ENCODE peak calls at places on chromosomes 12 and 14, in six cellular contexts. D, Q, U, Y, G and A are unnamed samples.

GRCh38 chr14:99524804-99525698 is 43.8 kb downstream of the CCNK start:
- DNase-seq in Y (no peak), Q (no peak), G (peak; percentile 60), U (no peak), D (peak; percentile 38), A (peak; percentile 10)

GRCh38 chr14:49620182-49621113 is at the start of the genes MGAT2 and RPL36AL:
- DNase-seq in Q (peak; percentile 97), U (peak; percentile 99), D (peak; percentile 99), G (peak; percentile 98), Y (peak; percentile 92), A (peak; percentile 99)

GRCh38 chr12:57515934-57516541 is 4.3 kb downstream of the DDIT3 start:
- DNase-seq in G (no peak), Y (no peak), U (no peak), D (no peak), Q (no peak), A (no peak)

GRCh38 chr12:66269142-66269541 is 33.2 kb upstream of the HELB start:
- DNase-seq in D (no peak), U (no peak), Q (no peak), Y (no peak), G (no peak), A (no peak)

GRCh38 chr12:49389092-49389703 is 21.9 kb downstream of the SPATS2 start:
- DNase-seq in Q (peak; percentile 41), G (peak; percentile 28), Y (no peak), U (no peak), D (peak; percentile 21), A (peak; percentile 64)

GRCh38 chr12:64497484-64497883 is 45.6 kb downstream of the TBK1 start:
- DNase-seq in D (no peak), Y (no peak), Q (no peak), U (no peak), G (no peak), A (no peak)

GRCh38 chr12:94206886-94207285 is 58.5 kb downstream of the PLXNC1 start:
- DNase-seq in U (no peak), G (no peak), D (no peak), Y (no peak), Q (no peak), A (no peak)

GRCh38 chr12:70920251-70920851 is at the start of gene PTPRR:
- DNase-seq in D (no peak), U (no peak), Y (no peak), G (no peak), Q (peak; percentile 45), A (no peak)

GRCh38 chr12:109378579-109378978 is 30.9 kb downstream of the MYO1H start:
- DNase-seq in D (no peak), G (no peak), Q (no peak), U (no peak), Y (no peak), A (no peak)

GRCh38 chr14:101200008-101200649 is 296.6 kb upstream of the RTL1 start:
- DNase-seq in Y (no peak), Q (no peak), U (peak; percentile 19), G (no peak), D (no peak), A (no peak)

GRCh38 chr14:101110729-101111619 is 207.5 kb upstream of the RTL1 start:
- DNase-seq in G (peak; percentile 11), U (peak; percentile 45), Q (no peak), D (no peak), Y (no peak), A (peak; percentile 6)

GRCh38 chr12:8482446-8483080 is 26.8 kb downstream of the CLEC6A start:
- DNase-seq in Y (no peak), Q (no peak), G (no peak), D (no peak), U (no peak), A (no peak)

GRCh38 chr12:6613015-6613775 is 6.0 kb upstream of the CHD4 start:
- DNase-seq in G (peak; percentile 79), Q (peak; percentile 77), Y (peak; percentile 71), D (peak; percentile 86), U (peak; percentile 94), A (peak; percentile 69)

GRCh38 chr14:22190411-22191191 is 398.4 kb downstream of the DAD1 start:
- DNase-seq in G (no peak), Y (peak; percentile 90), D (no peak), U (no peak), Q (no peak), A (no peak)

GRCh38 chr12:65673732-65674131 is 150.6 kb upstream of the HMGA2 start:
- DNase-seq in U (no peak), Q (no peak), G (no peak), Y (no peak), D (no peak), A (no peak)

GRCh38 chr12:7093892-7094291 is 1.6 kb upstream of the C1R start:
- DNase-seq in G (no peak), Q (no peak), D (no peak), U (no peak), Y (no peak), A (peak; percentile 57)

GRCh38 chr14:106094654-106095189 is 568.3 kb downstream of the TMEM121 start:
- DNase-seq in Q (no peak), U (no peak), Y (no peak), G (peak; percentile 27), D (peak; percentile 24), A (peak; percentile 52)

DNA sequence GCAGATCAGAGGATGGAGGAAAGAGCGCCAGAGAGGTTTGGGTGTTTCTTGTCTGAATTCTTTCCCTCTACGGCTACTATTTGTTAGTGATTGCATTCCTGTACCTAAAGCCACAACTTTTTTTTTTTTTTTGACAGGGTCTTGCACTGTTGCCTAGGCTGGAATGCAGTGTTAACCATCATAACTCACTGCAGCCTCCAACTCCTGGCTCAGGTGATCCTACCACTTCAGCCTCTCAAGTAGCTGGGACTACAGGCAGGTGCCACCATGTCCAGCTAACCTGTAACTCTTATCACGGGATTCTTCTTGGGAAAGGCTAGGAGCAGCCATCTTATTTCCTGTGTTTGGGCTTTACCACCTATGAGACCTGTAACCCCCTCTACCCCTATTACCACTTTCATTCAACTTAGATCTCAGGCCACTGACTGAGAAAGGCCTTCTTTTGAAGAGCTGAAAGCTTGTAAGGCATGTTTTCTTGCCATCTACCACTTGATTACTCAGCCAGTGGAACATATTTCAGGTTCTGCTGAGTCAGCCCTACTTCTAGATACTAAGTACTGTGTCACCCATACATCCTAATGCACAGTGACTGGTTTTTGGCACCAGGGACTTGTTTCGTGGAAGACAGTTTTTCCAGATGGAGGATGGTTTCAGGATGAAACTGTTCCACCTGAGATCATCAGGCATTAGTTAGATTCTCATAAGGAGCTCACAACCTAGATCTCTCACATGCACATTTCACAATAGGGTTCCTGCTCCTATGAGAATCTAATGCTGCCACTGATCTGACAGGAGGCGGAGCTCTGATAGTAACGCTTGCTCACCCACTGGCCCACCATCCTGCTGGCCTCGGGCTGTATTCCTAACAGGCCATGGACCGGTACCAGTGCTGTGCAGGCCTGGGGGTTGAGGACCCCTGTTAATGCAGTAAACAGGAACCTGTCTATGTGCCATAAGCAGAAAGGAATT is 6.9 kb downstream of the VEZT start:
- DNase-seq in Y (no peak), U (no peak), G (no peak), D (no peak), Q (no peak), A (no peak)
- H3K4me1 ChIP-seq in Y (peaks cover 28% of the 10 kb centered on the region), U (peaks cover 61% of the 10 kb centered on the region), G (peaks cover 34% of the 10 kb centered on the region), D (peaks cover 19% of the 10 kb centered on the region), Q (no peaks in the 10 kb centered on the region), A (peaks cover 59% of the 10 kb centered on the region)

GRCh38 chr12:122894173-122895121 is 1.5 kb downstream of the VPS37B start:
- DNase-seq in Y (peak; percentile 84), U (no peak), D (peak; percentile 84), G (peak; percentile 89), Q (no peak), A (no peak)
- H3K4me3 ChIP-seq in Y (peak overlapping the region; percentile 61), U (peak overlapping the region; percentile 71), D (peak overlapping the region; percentile 78), G (peak overlapping the region; percentile 97), Q (peak overlapping the region; percentile 98), A (peak overlapping the region; percentile 78)

DNA sequence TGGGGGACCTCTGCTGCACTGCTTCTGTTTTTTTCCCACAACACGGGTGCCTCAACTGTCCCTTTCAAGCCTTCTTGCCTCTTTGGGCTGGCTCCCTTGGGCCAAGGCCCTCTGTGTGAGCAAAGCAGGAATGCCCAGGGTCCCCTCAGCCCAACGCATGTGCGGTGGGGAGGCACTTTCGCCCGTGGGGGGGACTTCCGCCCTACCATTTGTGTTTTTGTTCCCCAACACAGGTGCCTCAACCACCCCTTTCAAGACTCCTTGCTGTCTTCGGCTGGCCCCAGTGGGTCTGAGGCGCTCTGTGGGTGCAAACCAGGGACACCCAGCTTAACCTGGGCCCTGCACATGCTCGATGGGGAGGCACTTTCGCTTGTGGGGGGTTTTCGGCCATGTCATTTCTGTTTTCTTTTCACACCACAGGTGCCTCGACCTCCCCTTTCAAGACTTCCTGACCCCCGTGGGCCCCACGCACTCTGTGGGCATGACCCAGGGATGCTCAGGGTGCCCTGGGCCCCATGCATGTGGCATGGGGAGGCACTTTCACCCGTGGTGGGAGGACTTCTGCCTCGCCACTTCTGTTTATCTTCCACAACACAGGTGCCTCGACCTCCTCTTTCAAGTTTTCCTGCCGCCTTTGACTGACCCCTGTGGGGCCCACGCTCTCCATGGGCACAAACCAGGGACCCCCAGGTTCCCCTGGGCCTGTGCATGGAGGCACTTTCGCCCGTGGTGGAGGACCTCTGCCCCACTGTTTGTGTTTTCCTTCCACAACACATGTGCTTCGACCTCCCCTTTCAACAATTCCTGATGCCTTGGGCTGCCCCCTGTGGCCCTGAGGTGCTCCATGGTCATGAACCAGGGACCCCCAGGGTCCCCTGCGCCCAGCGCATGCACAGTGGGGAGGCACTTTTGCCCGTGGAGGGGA is 365.7 kb downstream of the ALG10 start:
- DNase-seq in Q (no peak), G (no peak), U (peak; percentile 21), Y (no peak), D (no peak), A (peak; percentile 30)
- H3K9me3 ChIP-seq in Q (peaks cover 91% of the 10 kb centered on the region), G (peaks cover 97% of the 10 kb centered on the region), U (peaks cover 33% of the 10 kb centered on the region), Y (no peaks in the 10 kb centered on the region), D (peaks cover 14% of the 10 kb centered on the region), A (no peaks in the 10 kb centered on the region)

DNA sequence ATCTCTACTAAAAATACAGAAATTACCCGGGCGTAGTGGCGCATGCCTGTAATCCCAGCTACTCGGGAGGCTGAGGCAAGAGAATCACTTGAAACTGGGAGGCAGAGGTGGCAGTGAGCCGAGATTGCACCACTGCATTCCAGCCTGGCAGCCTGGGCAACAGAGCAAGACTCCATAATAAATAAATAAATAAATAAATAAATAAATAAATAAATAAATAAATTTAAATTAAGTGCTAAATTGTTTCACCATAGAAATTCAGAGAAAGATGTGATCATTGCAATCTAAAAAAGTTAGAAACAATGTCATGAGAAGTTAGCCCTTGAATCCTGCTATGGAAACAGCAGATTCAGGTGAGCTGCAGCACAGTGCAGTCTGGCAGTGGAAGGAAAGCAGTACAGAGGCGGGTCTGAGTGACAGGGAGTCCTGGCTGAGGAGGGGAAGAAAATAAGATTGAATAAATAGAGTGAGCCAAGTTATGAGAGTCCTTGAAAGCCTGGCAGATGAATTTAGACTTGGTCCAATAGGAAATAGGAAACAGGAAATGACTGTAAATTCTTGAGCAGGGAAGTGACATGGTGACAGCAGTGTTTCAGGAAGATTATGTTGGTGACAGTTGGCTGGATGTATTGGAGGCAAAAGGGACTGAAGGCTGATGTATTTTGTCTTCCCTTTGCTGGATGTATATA is 241.5 kb downstream of the GXYLT1 start:
- DNase-seq in Q (no peak), G (no peak), D (no peak), U (no peak), Y (no peak), A (no peak)
- H3K4me1 ChIP-seq in Q (no peaks in the 10 kb centered on the region), G (no peaks in the 10 kb centered on the region), D (no peaks in the 10 kb centered on the region), U (no peaks in the 10 kb centered on the region), Y (no peaks in the 10 kb centered on the region), A (no peaks in the 10 kb centered on the region)

GRCh38 chr14:77082356-77082755 is 15.7 kb upstream of the CIPC start:
- DNase-seq in U (no peak), D (no peak), G (no peak), Q (no peak), Y (no peak), A (no peak)
- H3K4me3 ChIP-seq in U (no peak overlapping the region), D (no peak overlapping the region), G (no peak overlapping the region), Q (no peak overlapping the region), Y (no peak overlapping the region), A (no peak overlapping the region)